ENCODE peak calls at places on chromosomes 7 and 10, in six cellular contexts. One of them, this sample, is unnamed.

GRCh38 chr10:61786728-61787127 is 114.8 kb upstream of the ARID5B start:
- DNase-seq in K562: peak; percentile 67
- DNase-seq in GM12891: peak; percentile 11
- DNase-seq in H1: no peak
- DNase-seq in HepG2: no peak
- DNase-seq in GM12878: peak; percentile 50
- DNase-seq in this sample: peak; percentile 13

GRCh38 chr10:44660271-44660670 is 250.9 kb upstream of the TMEM72 start:
- DNase-seq in H1: no peak
- DNase-seq in K562: no peak
- DNase-seq in GM12891: no peak
- DNase-seq in HepG2: no peak
- DNase-seq in GM12878: no peak
- DNase-seq in this sample: no peak

GRCh38 chr7:143362126-143362961 is at the start of gene FAM131B:
- DNase-seq in GM12891: peak; percentile 59
- DNase-seq in GM12878: no peak
- DNase-seq in K562: no peak
- DNase-seq in H1: no peak
- DNase-seq in HepG2: no peak
- DNase-seq in this sample: peak; percentile 50

GRCh38 chr10:68725016-68725415 is 4.0 kb downstream of the CCAR1 start:
- DNase-seq in H1: no peak
- DNase-seq in K562: no peak
- DNase-seq in HepG2: no peak
- DNase-seq in GM12878: no peak
- DNase-seq in GM12891: no peak
- DNase-seq in this sample: no peak

GRCh38 chr10:132411561-132412253 is 14.7 kb downstream of the PWWP2B start:
- DNase-seq in GM12891: no peak
- DNase-seq in HepG2: no peak
- DNase-seq in GM12878: no peak
- DNase-seq in K562: no peak
- DNase-seq in H1: no peak
- DNase-seq in this sample: no peak

GRCh38 chr7:85851571-85852193 is 664.8 kb upstream of the SEMA3D start:
- DNase-seq in H1: no peak
- DNase-seq in GM12878: no peak
- DNase-seq in HepG2: peak; percentile 16
- DNase-seq in GM12891: no peak
- DNase-seq in K562: peak; percentile 12
- DNase-seq in this sample: no peak

GRCh38 chr7:81715984-81716588 is 53.8 kb downstream of the HGF start:
- DNase-seq in GM12891: no peak
- DNase-seq in K562: no peak
- DNase-seq in HepG2: peak; percentile 1
- DNase-seq in H1: no peak
- DNase-seq in GM12878: no peak
- DNase-seq in this sample: no peak

GRCh38 chr10:122853665-122854313 is 8.1 kb upstream of the CUZD1 start:
- DNase-seq in HepG2: no peak
- DNase-seq in H1: no peak
- DNase-seq in GM12878: no peak
- DNase-seq in GM12891: no peak
- DNase-seq in K562: no peak
- DNase-seq in this sample: no peak

GRCh38 chr7:5692112-5692844 is 89.2 kb downstream of the RNF216 start:
- DNase-seq in GM12891: no peak
- DNase-seq in H1: no peak
- DNase-seq in K562: no peak
- DNase-seq in HepG2: peak; percentile 71
- DNase-seq in GM12878: no peak
- DNase-seq in this sample: no peak

GRCh38 chr7:106234425-106234824 is 50.4 kb downstream of the NAMPT start:
- DNase-seq in HepG2: no peak
- DNase-seq in H1: no peak
- DNase-seq in K562: no peak
- DNase-seq in GM12891: no peak
- DNase-seq in GM12878: no peak
- DNase-seq in this sample: no peak

GRCh38 chr10:16583382-16583781 is 61.7 kb upstream of the C1QL3 start:
- DNase-seq in GM12891: no peak
- DNase-seq in H1: no peak
- DNase-seq in GM12878: no peak
- DNase-seq in HepG2: peak; percentile 4
- DNase-seq in K562: no peak
- DNase-seq in this sample: no peak

GRCh38 chr10:124035928-124036558 is 57.4 kb downstream of the CHST15 start:
- DNase-seq in HepG2: peak; percentile 96
- DNase-seq in K562: peak; percentile 61
- DNase-seq in GM12878: peak; percentile 82
- DNase-seq in H1: no peak
- DNase-seq in GM12891: peak; percentile 89
- DNase-seq in this sample: peak; percentile 80

GRCh38 chr7:11327633-11328032 is 354.0 kb downstream of the PHF14 start:
- DNase-seq in H1: no peak
- DNase-seq in HepG2: no peak
- DNase-seq in K562: no peak
- DNase-seq in GM12891: no peak
- DNase-seq in GM12878: no peak
- DNase-seq in this sample: no peak

GRCh38 chr7:114084381-114085312 is 165.8 kb upstream of the PPP1R3A start:
- DNase-seq in K562: no peak
- DNase-seq in H1: no peak
- DNase-seq in GM12891: no peak
- DNase-seq in GM12878: no peak
- DNase-seq in HepG2: no peak
- DNase-seq in this sample: no peak

GRCh38 chr7:158587425-158588084 is at the start of gene PTPRN2:
- DNase-seq in GM12891: peak; percentile 92
- DNase-seq in H1: no peak
- DNase-seq in HepG2: no peak
- DNase-seq in K562: peak; percentile 86
- DNase-seq in GM12878: no peak
- DNase-seq in this sample: peak; percentile 48

GRCh38 chr7:32659853-32660252 is 164.6 kb downstream of the AVL9 start:
- DNase-seq in GM12878: no peak
- DNase-seq in H1: no peak
- DNase-seq in K562: peak; percentile 40
- DNase-seq in GM12891: no peak
- DNase-seq in HepG2: no peak
- DNase-seq in this sample: no peak

GRCh38 chr10:515674-516073 is 173.8 kb downstream of the DIP2C start:
- DNase-seq in GM12878: peak; percentile 41
- DNase-seq in K562: no peak
- DNase-seq in H1: no peak
- DNase-seq in GM12891: no peak
- DNase-seq in HepG2: no peak
- DNase-seq in this sample: no peak

GRCh38 chr10:86699991-86700840 is 31.9 kb downstream of the LDB3 start:
- DNase-seq in H1: no peak
- DNase-seq in HepG2: no peak
- DNase-seq in GM12878: no peak
- DNase-seq in K562: no peak
- DNase-seq in GM12891: no peak
- DNase-seq in this sample: no peak

DNA sequence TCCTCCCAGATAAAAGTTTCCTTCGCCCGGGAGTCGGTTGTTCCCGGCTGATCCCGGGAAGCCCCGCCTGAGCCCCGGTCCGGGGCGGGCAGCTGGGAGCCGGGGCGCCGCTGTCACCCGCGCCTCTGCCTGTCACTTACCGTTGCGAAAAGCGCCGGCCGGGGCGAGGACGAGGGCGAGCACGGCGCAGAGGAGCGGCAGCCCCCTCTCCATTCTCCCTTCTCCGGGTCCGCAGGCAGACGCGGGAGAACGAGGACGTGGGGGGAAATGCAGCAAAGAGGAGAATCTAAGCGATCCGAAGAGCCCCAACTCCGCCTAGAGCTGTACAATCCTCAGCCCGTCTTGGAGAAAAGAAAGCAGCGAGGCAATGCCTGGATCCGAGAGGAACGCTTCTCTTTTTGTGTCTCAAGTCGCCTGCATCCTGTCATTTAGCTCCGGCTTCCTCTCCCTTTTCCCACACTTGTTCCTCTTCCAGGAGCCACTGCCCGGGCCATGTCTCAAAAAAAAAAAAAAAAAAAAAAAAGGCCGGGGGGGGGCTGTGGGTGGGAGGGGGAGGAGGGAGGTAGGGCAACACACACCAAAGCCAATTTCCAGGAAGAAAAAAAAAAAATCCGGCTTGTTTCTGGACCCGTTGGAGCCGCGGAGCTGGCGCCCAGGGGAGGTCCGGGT is at the start of gene NRP1:
- DNase-seq in GM12891: peak; percentile 13
- DNase-seq in GM12878: no peak
- DNase-seq in HepG2: no peak
- DNase-seq in H1: no peak
- DNase-seq in K562: no peak
- DNase-seq in this sample: peak; percentile 15
- TF ChIP-seq POLR2A in GM12891: no peak
- TF ChIP-seq POLR2A in GM12878: no peak
- TF ChIP-seq POLR2A in HepG2: no peak
- TF ChIP-seq POLR2A in H1: no peak
- TF ChIP-seq POLR2A in K562: no peak
- TF ChIP-seq POLR2A in this sample: no peak

DNA sequence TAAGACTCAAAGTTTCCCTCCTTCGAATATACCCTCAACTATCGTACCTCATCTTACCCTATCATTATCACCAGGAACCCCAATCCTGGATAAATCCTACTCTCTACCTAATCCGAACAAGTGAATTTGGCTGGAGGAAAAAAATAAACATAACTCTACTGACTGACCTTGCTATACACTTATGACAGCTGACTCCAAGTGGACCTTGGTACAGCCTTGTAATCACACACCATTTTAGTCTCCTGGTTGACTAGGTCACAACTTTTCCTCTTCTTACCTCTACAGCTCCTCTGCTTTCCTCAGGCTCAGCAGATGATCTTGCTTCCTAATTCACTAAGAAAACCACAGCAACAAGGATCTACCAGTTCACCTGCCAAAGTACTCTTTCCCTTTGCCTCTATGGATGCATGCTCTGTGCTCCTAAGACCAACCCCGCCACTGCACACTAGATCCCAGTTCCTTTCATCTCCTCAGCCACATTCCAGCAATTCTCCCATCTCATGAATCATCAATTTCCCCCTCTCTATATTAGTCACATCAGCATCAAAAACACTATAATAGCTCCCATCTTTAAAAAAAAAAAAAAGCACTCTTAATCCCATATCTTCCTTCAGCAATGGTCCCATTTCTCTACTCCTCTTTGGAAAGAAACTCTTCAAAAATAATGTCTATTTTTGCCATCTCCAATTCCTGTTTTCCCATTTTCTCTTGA is 35.5 kb downstream of the COA1 start:
- DNase-seq in K562: no peak
- DNase-seq in GM12891: no peak
- DNase-seq in GM12878: no peak
- DNase-seq in H1: no peak
- DNase-seq in HepG2: peak; percentile 22
- DNase-seq in this sample: no peak
- TF ChIP-seq POLR2AphosphoS5 in K562: no peak
- TF ChIP-seq POLR2AphosphoS5 in GM12891: no peak
- TF ChIP-seq POLR2AphosphoS5 in GM12878: no peak
- TF ChIP-seq POLR2AphosphoS5 in H1: no peak
- TF ChIP-seq POLR2AphosphoS5 in HepG2: no peak
- TF ChIP-seq POLR2AphosphoS5 in this sample: no peak

GRCh38 chr7:42347616-42348015 is 110.6 kb upstream of the GLI3 start:
- DNase-seq in K562: no peak
- DNase-seq in GM12891: no peak
- DNase-seq in H1: no peak
- DNase-seq in GM12878: no peak
- DNase-seq in HepG2: no peak
- DNase-seq in this sample: no peak

GRCh38 chr7:42350801-42351200 is 113.8 kb upstream of the GLI3 start:
- DNase-seq in HepG2: no peak
- DNase-seq in GM12878: no peak
- DNase-seq in H1: no peak
- DNase-seq in GM12891: no peak
- DNase-seq in K562: no peak
- DNase-seq in this sample: no peak

GRCh38 chr7:42348627-42349026 is 111.6 kb upstream of the GLI3 start:
- DNase-seq in HepG2: no peak
- DNase-seq in H1: no peak
- DNase-seq in GM12891: no peak
- DNase-seq in GM12878: no peak
- DNase-seq in K562: no peak
- DNase-seq in this sample: no peak

GRCh38 chr7:42345478-42346299 is 108.7 kb upstream of the GLI3 start:
- DNase-seq in HepG2: no peak
- DNase-seq in K562: no peak
- DNase-seq in H1: peak; percentile 3
- DNase-seq in GM12891: no peak
- DNase-seq in GM12878: no peak
- DNase-seq in this sample: no peak

DNA sequence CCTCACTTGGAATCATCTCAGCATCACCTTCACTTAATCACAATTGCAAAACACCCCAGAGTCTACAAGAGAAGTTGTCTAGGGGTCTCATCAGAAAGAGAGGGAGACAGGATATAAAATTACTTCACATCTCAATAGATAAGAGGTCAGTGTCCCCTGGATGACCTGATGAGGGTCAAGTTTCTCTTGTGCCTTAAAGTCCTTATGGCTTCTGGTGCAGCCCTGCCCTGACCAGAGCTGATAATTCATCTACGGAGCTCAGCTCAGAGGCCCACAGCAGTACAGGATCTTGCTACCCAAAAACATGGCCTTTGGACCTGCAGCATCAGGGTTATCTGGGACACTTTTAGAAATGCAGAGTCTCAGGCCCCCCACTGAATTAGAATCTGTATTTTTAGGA is 111.1 kb upstream of the GLI3 start:
- DNase-seq in GM12891: no peak
- DNase-seq in HepG2: no peak
- DNase-seq in GM12878: no peak
- DNase-seq in K562: no peak
- DNase-seq in H1: no peak
- DNase-seq in this sample: no peak
- TF ChIP-seq TAF1 in GM12891: no peak
- TF ChIP-seq TAF1 in HepG2: no peak
- TF ChIP-seq TAF1 in GM12878: no peak
- TF ChIP-seq TAF1 in K562: no peak
- TF ChIP-seq TAF1 in H1: no peak
- TF ChIP-seq TAF1 in this sample: no peak

DNA sequence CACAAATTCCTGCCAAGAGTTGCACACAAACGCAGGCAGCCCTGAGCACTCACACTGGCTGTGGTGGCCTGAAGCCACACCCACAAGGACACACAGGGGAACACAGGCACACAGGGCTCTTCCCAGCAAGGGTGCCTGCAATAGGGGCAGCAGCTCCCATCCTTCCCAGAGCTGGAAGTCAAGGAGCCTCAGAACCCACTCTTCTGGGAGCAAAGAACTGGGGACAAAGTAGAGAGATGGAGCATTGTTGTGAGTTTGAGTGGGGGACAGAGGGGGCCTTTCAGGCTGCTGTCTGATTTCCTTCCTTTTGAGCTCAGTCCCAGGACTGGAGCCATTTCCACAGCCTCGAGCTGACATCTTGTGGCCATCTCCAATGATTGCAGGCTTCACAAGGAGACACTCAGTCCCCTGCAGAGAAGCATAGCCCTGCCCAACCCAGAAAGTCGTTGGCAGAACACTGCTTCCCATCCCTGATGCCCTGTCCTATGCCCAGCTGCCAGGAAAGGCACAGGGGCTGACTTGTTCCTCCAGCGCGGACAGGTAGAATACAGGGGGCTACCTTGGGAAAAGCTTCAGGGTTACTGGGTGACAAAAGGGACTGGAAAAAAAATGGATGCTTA is 34.4 kb upstream of the SLF2 start:
- DNase-seq in K562: peak; percentile 66
- DNase-seq in GM12891: peak; percentile 47
- DNase-seq in HepG2: peak; percentile 80
- DNase-seq in GM12878: no peak
- DNase-seq in H1: peak; percentile 31
- DNase-seq in this sample: no peak
- TF ChIP-seq POLR2A in K562: no peak
- TF ChIP-seq POLR2A in GM12891: no peak
- TF ChIP-seq POLR2A in HepG2: no peak
- TF ChIP-seq POLR2A in GM12878: no peak
- TF ChIP-seq POLR2A in H1: no peak
- TF ChIP-seq POLR2A in this sample: no peak